ENCODE peak calls at places on chromosomes 1 and 21, in six cellular contexts. X, P, O, W, R and G are unnamed samples.

GRCh38 chr1:57272150-57272549 is 151.7 kb downstream of the DAB1 start:
- DNase-seq in W (no peak), O (no peak), X (no peak), R (no peak), P (no peak), G (no peak)

GRCh38 chr21:29351691-29352090 is 53.0 kb downstream of the BACH1 start:
- DNase-seq in P (no peak), W (no peak), O (no peak), X (no peak), R (no peak), G (no peak)

GRCh38 chr1:20440785-20441200 is 45.2 kb downstream of the CAMK2N1 start:
- DNase-seq in R (no peak), O (no peak), W (peak; percentile 49), P (no peak), X (peak; percentile 28), G (peak; percentile 48)

GRCh38 chr1:174775621-174776020 is 224.1 kb upstream of the CACYBP start:
- DNase-seq in R (no peak), W (no peak), P (no peak), X (no peak), O (no peak), G (no peak)

GRCh38 chr1:185442065-185442464 is 125.0 kb upstream of the IVNS1ABP start:
- DNase-seq in W (no peak), X (no peak), O (no peak), R (no peak), P (no peak), G (no peak)

GRCh38 chr21:43325968-43326367 is 101.0 kb downstream of the SIK1 start:
- DNase-seq in W (no peak), P (no peak), X (no peak), O (no peak), R (no peak), G (no peak)

GRCh38 chr21:29893687-29894086 is 46.1 kb downstream of the GRIK1 start:
- DNase-seq in X (no peak), O (no peak), R (no peak), W (no peak), P (no peak), G (no peak)

GRCh38 chr1:41046347-41046775 is 24.8 kb upstream of the SLFNL1 start:
- DNase-seq in X (peak; percentile 76), O (no peak), P (no peak), R (peak; percentile 89), W (peak; percentile 69), G (no peak)

GRCh38 chr1:97820470-97821188 is 100.2 kb downstream of the DPYD start:
- DNase-seq in X (no peak), O (no peak), R (peak; percentile 12), W (no peak), P (no peak), G (no peak)

GRCh38 chr1:75548721-75549480 is 62.0 kb downstream of the SLC44A5 start:
- DNase-seq in W (no peak), X (no peak), R (no peak), O (no peak), P (no peak), G (no peak)

GRCh38 chr1:87337606-87338005 is 8.9 kb downstream of the LMO4 start:
- DNase-seq in P (no peak), R (no peak), O (no peak), X (no peak), W (no peak), G (no peak)

GRCh38 chr1:32944180-32944579 is 20.4 kb downstream of the RNF19B start:
- DNase-seq in P (no peak), R (no peak), W (no peak), X (no peak), O (no peak), G (no peak)

GRCh38 chr1:74197255-74197654 is 721 bp downstream of the LRRIQ3 start:
- DNase-seq in R (no peak), W (no peak), O (no peak), P (no peak), X (no peak), G (no peak)

GRCh38 chr1:223695941-223696340 is 16.4 kb upstream of the CAPN2 start:
- DNase-seq in X (no peak), R (no peak), W (no peak), O (no peak), P (no peak), G (no peak)

GRCh38 chr1:57124768-57125446 is 159.1 kb upstream of the C8B start:
- DNase-seq in X (no peak), P (no peak), R (no peak), O (no peak), W (no peak), G (no peak)

GRCh38 chr1:203082571-203083462 is 3.0 kb downstream of the MYOG start:
- DNase-seq in W (no peak), R (no peak), X (peak; percentile 3), O (no peak), P (peak; percentile 29), G (no peak)

GRCh38 chr1:203085528-203086406 is at the start of gene MYOG:
- DNase-seq in P (peak; percentile 14), O (no peak), X (peak; percentile 11), R (no peak), W (no peak), G (no peak)

GRCh38 chr1:203084588-203085527 is 954 bp downstream of the MYOG start:
- DNase-seq in P (peak; percentile 56), R (no peak), O (no peak), W (no peak), X (peak; percentile 25), G (peak; percentile 78)

GRCh38 chr1:203081465-203082355 is 4.1 kb downstream of the MYOG start:
- DNase-seq in O (no peak), R (no peak), P (peak; percentile 27), W (no peak), X (peak; percentile 8), G (no peak)

GRCh38 chr1:203083463-203083921 is 2.3 kb downstream of the MYOG start:
- DNase-seq in W (no peak), P (peak; percentile 61), R (no peak), O (no peak), X (peak; percentile 9), G (no peak)
- TF ChIP-seq POLR2AphosphoS5 in W (no peak), P (no peak), R (no peak), O (no peak), X (no peak), G (no peak)

GRCh38 chr1:197140123-197140522 is 6.3 kb downstream of the ASPM start:
- DNase-seq in R (no peak), P (no peak), W (no peak), O (no peak), X (no peak), G (no peak)

GRCh38 chr1:197145451-197146029 is 929 bp downstream of the ASPM start:
- DNase-seq in X (no peak), P (no peak), R (no peak), O (no peak), W (no peak), G (no peak)

GRCh38 chr1:197139169-197139568 is 7.3 kb downstream of the ASPM start:
- DNase-seq in W (no peak), X (no peak), O (no peak), R (no peak), P (no peak), G (no peak)

GRCh38 chr1:197144570-197145325 is 1.7 kb downstream of the ASPM start:
- DNase-seq in R (no peak), X (no peak), O (no peak), P (no peak), W (no peak), G (no peak)

DNA sequence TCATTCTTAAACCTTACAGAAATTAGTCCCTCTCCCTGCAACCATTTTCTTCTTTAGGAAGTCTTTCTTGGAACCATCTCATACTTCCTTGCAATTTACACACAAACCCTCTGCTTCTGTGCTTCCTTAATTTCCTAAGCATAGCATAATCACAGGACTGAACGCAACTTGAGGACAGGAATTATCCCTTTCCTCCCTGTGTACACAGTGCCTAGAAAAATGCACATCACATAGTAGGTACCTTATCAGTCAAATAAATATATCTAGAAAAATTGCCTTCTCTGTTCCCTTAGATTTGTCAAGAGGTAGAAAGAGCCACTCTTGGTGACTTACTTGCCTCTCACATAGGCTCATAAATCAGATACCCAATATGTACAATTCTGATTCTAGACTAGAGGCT is 4.9 kb downstream of the ASPM start:
- DNase-seq in P (no peak), X (no peak), O (no peak), W (no peak), R (no peak), G (no peak)
- TF ChIP-seq POLR2AphosphoS5 in P (no peak), X (no peak), O (no peak), W (no peak), R (no peak), G (no peak)

GRCh38 chr1:150282558-150282958 is 204 bp downstream of the CIART start:
- DNase-seq in P (no peak), X (no peak), W (peak; percentile 56), R (peak; percentile 50), O (no peak), G (no peak)
- TF ChIP-seq POLR2AphosphoS5 in P (peak; percentile 68), X (no peak), W (peak; percentile 24), R (peak; percentile 4), O (no peak), G (no peak)

GRCh38 chr1:37486680-37487618 is 12.6 kb downstream of the ZC3H12A start:
- DNase-seq in O (no peak), W (peak; percentile 77), R (no peak), P (peak; percentile 90), X (peak; percentile 85), G (peak; percentile 67)
- TF ChIP-seq POLR2AphosphoS5 in O (no peak), W (no peak), R (peak; percentile 45), P (peak; percentile 15), X (peak; percentile 56), G (peak; percentile 17)

GRCh38 chr21:36513430-36513829 is 33.5 kb upstream of the CLDN14 start:
- DNase-seq in O (no peak), P (no peak), X (no peak), W (no peak), R (no peak), G (no peak)
- TF ChIP-seq POLR2AphosphoS5 in O (no peak), P (no peak), X (no peak), W (no peak), R (no peak), G (no peak)

GRCh38 chr21:44970766-44971671 is 31.2 kb downstream of the SLX9 start:
- DNase-seq in X (no peak), W (no peak), R (no peak), O (no peak), P (peak; percentile 67), G (no peak)

GRCh38 chr21:44971672-44971995 is 31.8 kb downstream of the SLX9 start:
- DNase-seq in W (no peak), X (no peak), O (no peak), R (no peak), P (peak; percentile 59), G (no peak)

GRCh38 chr21:44967082-44968047 is 27.5 kb downstream of the SLX9 start:
- DNase-seq in W (no peak), O (no peak), X (no peak), R (no peak), P (peak; percentile 69), G (no peak)

GRCh38 chr21:44969965-44970755 is 30.3 kb downstream of the SLX9 start:
- DNase-seq in X (no peak), P (peak; percentile 77), O (no peak), W (no peak), R (no peak), G (no peak)

GRCh38 chr21:44969066-44969649 is 29.3 kb downstream of the SLX9 start:
- DNase-seq in O (no peak), R (no peak), W (no peak), X (no peak), P (peak; percentile 54), G (no peak)
- TF ChIP-seq POLR2AphosphoS5 in O (no peak), R (no peak), W (no peak), X (no peak), P (no peak), G (no peak)